ENCODE peak calls at places on chromosomes 11 and 22, in six cellular contexts. X is spleen, S is lower leg skin, K is A549, P is heart left ventricle, F is K562. W is an unnamed sample.

GRCh38 chr11:63405114-63405513 is 35.5 kb downstream of the SLC22A9 start:
- DNase-seq in S (no peak), P (no peak), K (no peak), X (no peak), F (no peak), W (no peak)

GRCh38 chr11:118980191-118980881 is 8.8 kb downstream of the FOXR1 start:
- DNase-seq in X (peak), K (no peak), P (no peak), F (peak), S (peak), W (peak)

GRCh38 chr11:2804701-2805387 is 80.7 kb downstream of the CDKN1C start:
- DNase-seq in K (no peak), X (peak), S (no peak), F (no peak), P (peak), W (peak)

GRCh38 chr11:66011239-66011784 is 496 bp upstream of the CST6 start:
- DNase-seq in X (no peak), K (no peak), F (no peak), S (no peak), P (no peak), W (no peak)

GRCh38 chr11:95299078-95299611 is 68.1 kb upstream of the SESN3 start:
- DNase-seq in X (no peak), K (no peak), F (no peak), S (no peak), P (no peak), W (no peak)

GRCh38 chr22:44889233-44889878 is 120.4 kb downstream of the PHF21B start:
- DNase-seq in P (no peak), X (peak), F (peak), S (no peak), K (no peak), W (no peak)

GRCh38 chr22:44272330-44272729 is 40.4 kb downstream of the SHISAL1 start:
- DNase-seq in P (no peak), K (no peak), S (no peak), F (no peak), X (peak), W (no peak)

GRCh38 chr11:132123854-132124835 is 753.7 kb downstream of the NTM start:
- DNase-seq in F (no peak), P (no peak), S (no peak), K (no peak), X (no peak), W (no peak)

GRCh38 chr11:62604460-62605130 is 2.9 kb upstream of the MTA2 start:
- DNase-seq in K (no peak), S (no peak), F (no peak), P (no peak), X (no peak), W (no peak)

GRCh38 chr22:35467788-35468187 is 67.8 kb downstream of the MCM5 start:
- DNase-seq in K (no peak), F (no peak), S (peak), X (peak), P (peak), W (peak)

GRCh38 chr11:34339149-34340064 is 18.4 kb downstream of the ABTB2 start:
- DNase-seq in S (no peak), P (no peak), X (no peak), K (peak), F (no peak), W (no peak)

GRCh38 chr22:18145676-18146388 is 4.1 kb upstream of the USP18 start:
- DNase-seq in F (no peak), K (no peak), S (no peak), P (no peak), X (no peak), W (no peak)

GRCh38 chr11:44179173-44179572 is 83.7 kb downstream of the EXT2 start:
- DNase-seq in F (no peak), P (no peak), S (no peak), X (no peak), K (no peak), W (no peak)

GRCh38 chr11:12206529-12206928 is 96.1 kb downstream of the MICAL2 start:
- DNase-seq in S (no peak), X (no peak), K (no peak), P (no peak), F (no peak), W (no peak)

GRCh38 chr11:66068923-66069714 is 953 bp upstream of the PACS1 start:
- DNase-seq in K (peak), F (no peak), X (peak), S (peak), P (no peak), W (peak)

GRCh38 chr11:62374801-62375200 is 37.6 kb downstream of the ASRGL1 start:
- DNase-seq in X (no peak), K (no peak), S (no peak), F (no peak), P (no peak), W (no peak)

GRCh38 chr22:44574057-44574456 is 76.0 kb upstream of the RTL6 start:
- DNase-seq in K (peak), X (no peak), S (no peak), F (no peak), P (no peak), W (no peak)

GRCh38 chr11:67657300-67657699 is 6.8 kb upstream of the ACY3 start:
- DNase-seq in F (no peak), X (no peak), P (no peak), K (no peak), S (no peak), W (no peak)

GRCh38 chr22:29885610-29886009 is 2.6 kb downstream of the MTMR3 start:
- DNase-seq in P (no peak), K (no peak), F (no peak), X (no peak), S (no peak), W (no peak)

GRCh38 chr22:29886601-29887000 is 3.6 kb downstream of the MTMR3 start:
- DNase-seq in P (no peak), S (no peak), F (no peak), X (no peak), K (no peak), W (no peak)

GRCh38 chr22:29883831-29884139 is 811 bp downstream of the MTMR3 start:
- DNase-seq in X (no peak), P (no peak), S (no peak), F (no peak), K (no peak), W (no peak)

GRCh38 chr22:29882716-29883044 is 294 bp upstream of the MTMR3 start:
- DNase-seq in X (no peak), S (no peak), F (no peak), K (no peak), P (no peak), W (no peak)

GRCh38 chr22:29883045-29883830 is at the start of gene MTMR3:
- DNase-seq in K (peak), X (peak), S (peak), P (peak), F (peak), W (peak)
- TF ChIP-seq POLR2A in K (peak), X (no peak), S (peak), P (no peak), F (peak), W (peak)

GRCh38 chr11:609355-609811 is 6.4 kb downstream of the IRF7 start:
- DNase-seq in X (no peak), S (no peak), F (no peak), P (no peak), K (no peak), W (no peak)
- TF ChIP-seq POLR2A in X (no peak), S (no peak), F (no peak), P (no peak), K (no peak), W (no peak)

DNA sequence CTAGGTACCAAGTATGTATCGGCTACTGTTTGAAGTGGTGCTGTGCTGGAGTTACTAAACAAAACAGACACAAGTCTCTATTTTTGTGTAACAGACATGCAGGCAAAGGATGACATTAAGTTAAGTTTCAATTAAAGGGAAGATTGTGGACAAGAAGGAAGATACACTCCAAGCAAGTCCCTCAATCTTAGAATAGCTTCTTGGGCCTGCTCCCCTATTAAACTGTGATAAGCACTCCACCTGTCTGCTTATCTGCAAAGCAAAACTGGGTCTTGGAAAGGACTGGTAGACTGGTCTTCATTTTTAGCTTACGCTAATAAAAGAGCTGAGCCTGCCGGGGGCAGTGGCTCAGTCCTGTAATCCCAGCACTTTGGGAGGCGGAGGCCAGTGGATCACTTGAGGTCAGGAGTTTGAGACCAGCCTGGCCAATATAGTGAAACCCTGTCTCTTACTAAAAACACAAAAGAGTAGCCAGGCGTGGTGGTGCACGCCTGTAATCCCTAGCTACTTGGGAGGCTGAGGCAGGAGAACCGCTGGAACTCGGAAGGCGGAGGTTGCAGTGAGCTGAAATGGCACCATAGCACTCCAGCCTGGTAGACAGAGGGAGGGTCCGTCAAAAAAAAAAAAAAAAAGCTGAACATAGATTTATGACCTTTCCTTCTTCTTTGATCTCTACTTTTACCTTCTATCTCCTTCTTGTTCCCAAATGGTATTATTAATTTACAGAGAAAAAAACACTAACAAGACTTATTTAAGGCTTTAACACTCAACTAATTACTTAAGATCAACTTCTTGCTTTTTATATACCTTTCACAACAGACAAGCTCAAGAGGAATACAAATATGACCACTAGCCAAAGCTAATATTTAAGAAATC is 4.1 kb downstream of the DDX17 start:
- DNase-seq in S (no peak), F (no peak), P (no peak), X (no peak), K (no peak), W (no peak)
- TF ChIP-seq POLR2A in S (no peak), F (no peak), P (no peak), X (no peak), K (no peak), W (no peak)

DNA sequence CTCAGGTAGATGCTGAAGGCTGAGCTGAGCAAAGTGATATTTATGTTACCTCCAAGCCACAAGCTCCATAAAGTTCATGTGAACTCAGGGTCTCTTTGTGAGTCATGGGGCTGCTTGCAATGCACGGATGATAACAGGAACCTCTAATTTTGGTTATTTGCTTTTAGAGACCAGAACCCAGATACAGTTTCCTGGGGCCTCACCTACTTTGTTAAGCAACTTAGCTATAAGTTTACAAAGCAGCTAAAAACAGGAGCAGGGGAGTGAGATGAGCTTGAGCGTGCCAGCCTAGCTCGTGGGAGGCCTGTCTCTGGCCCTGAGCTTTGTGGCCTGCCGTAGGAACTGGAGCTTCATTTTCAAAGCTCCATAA is 29.2 kb downstream of the SREBF2 start:
- DNase-seq in K (no peak), X (no peak), F (no peak), P (no peak), S (no peak), W (no peak)
- TF ChIP-seq POLR2A in K (no peak), X (no peak), F (no peak), P (no peak), S (no peak), W (no peak)

GRCh38 chr22:39501644-39502108 is 414 bp upstream of the MIEF1 start:
- DNase-seq in K (no peak), S (no peak), F (no peak), P (no peak), X (no peak), W (no peak)

GRCh38 chr22:39504071-39504470 is 2.0 kb downstream of the MIEF1 start:
- DNase-seq in F (no peak), P (no peak), X (no peak), K (no peak), S (no peak), W (no peak)

GRCh38 chr22:39502789-39503464 is 837 bp downstream of the MIEF1 start:
- DNase-seq in K (no peak), P (no peak), F (no peak), X (no peak), S (no peak), W (no peak)

GRCh38 chr22:39503590-39503989 is 1.5 kb downstream of the MIEF1 start:
- DNase-seq in K (no peak), P (no peak), X (no peak), S (no peak), F (no peak), W (no peak)

GRCh38 chr22:39502109-39502788 is at the start of gene MIEF1:
- DNase-seq in P (peak), K (peak), F (peak), X (peak), S (peak), W (peak)
- TF ChIP-seq POLR2A in P (no peak), K (peak), F (peak), X (no peak), S (no peak), W (peak)

DNA sequence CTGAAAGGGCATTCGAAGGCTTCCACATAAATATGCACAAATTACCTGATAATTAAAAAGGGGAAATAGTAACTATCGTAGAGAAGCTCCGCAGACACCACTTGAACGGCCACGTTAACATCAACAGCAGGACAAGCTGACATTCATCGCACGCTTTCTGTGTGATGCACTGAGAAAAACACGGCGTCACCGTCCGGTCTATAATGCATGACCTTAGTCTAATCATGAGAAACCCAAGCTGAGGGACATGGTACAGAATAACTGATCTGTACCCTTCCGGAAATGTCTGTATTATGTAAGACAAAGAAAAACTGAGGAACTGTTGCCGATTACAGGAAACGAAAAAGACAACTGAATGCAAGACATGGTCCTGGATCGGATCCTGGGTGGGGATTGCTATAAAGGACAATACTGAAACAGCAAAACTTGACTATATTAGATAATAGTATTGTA is 678 bp upstream of the RANGAP1 start:
- DNase-seq in K (no peak), F (peak), X (peak), S (peak), P (peak), W (no peak)
- TF ChIP-seq POLR2A in K (no peak), F (no peak), X (no peak), S (no peak), P (no peak), W (no peak)

GRCh38 chr11:19679952-19680823 is 32.4 kb upstream of the NAV2 start:
- DNase-seq in X (no peak), S (peak), F (no peak), K (peak), P (peak), W (peak)
- TF ChIP-seq POLR2A in X (no peak), S (no peak), F (no peak), K (no peak), P (no peak), W (no peak)

GRCh38 chr11:126354631-126355323 is 709 bp upstream of the ST3GAL4 start:
- DNase-seq in X (peak), P (no peak), F (peak), K (no peak), S (no peak), W (no peak)
- TF ChIP-seq POLR2A in X (no peak), P (no peak), F (no peak), K (no peak), S (no peak), W (no peak)

GRCh38 chr11:93730108-93731107 is 10.9 kb downstream of the TAF1D start:
- DNase-seq in K (no peak), X (no peak), P (no peak), S (no peak), F (no peak), W (no peak)

GRCh38 chr11:93729129-93729616 is 12.1 kb downstream of the TAF1D start:
- DNase-seq in X (no peak), K (no peak), F (no peak), P (no peak), S (no peak), W (no peak)

GRCh38 chr11:93733474-93733873 is 7.8 kb downstream of the TAF1D start:
- DNase-seq in S (no peak), P (no peak), F (no peak), X (no peak), K (no peak), W (no peak)

GRCh38 chr11:93734427-93735222 is 6.7 kb downstream of the TAF1D start:
- DNase-seq in X (no peak), S (no peak), K (no peak), P (no peak), F (no peak), W (no peak)

GRCh38 chr11:93732237-93732892 is 8.9 kb downstream of the TAF1D start:
- DNase-seq in X (no peak), S (no peak), K (no peak), P (no peak), F (no peak), W (no peak)
- TF ChIP-seq POLR2A in X (no peak), S (no peak), K (no peak), P (no peak), F (peak), W (no peak)